ENCODE peak calls at places on chromosomes 4 and X, in four cellular contexts. C, N, E and O are unnamed samples.

GRCh38 chrX:70129811-70130210 is 3.4 kb upstream of the IGBP1 start:
- DNase-seq in N (peak; percentile 5), E (no peak), C (no peak), O (no peak)

GRCh38 chr4:170008376-170008775 is 17.8 kb downstream of the MFAP3L start:
- DNase-seq in N (no peak), E (no peak), C (peak; percentile 6), O (no peak)

GRCh38 chr4:19381068-19381467 is 870.6 kb upstream of the SLIT2 start:
- DNase-seq in C (no peak), E (no peak), N (no peak), O (no peak)

GRCh38 chr4:79863333-79863732 is 209.7 kb downstream of the ANTXR2 start:
- DNase-seq in C (no peak), E (no peak), N (no peak), O (no peak)

GRCh38 chr4:38150021-38150671 is 189.9 kb downstream of the PTTG2 start:
- DNase-seq in E (no peak), C (no peak), N (no peak), O (no peak)

GRCh38 chr4:123667496-123667895 is 270.9 kb downstream of the SPRY1 start:
- DNase-seq in C (no peak), N (no peak), E (no peak), O (no peak)

GRCh38 chrX:14095702-14096101 is 66.0 kb upstream of the GEMIN8 start:
- DNase-seq in E (peak; percentile 28), C (no peak), N (peak; percentile 47), O (peak; percentile 48)

GRCh38 chr4:95360911-95361695 is 187.7 kb downstream of the UNC5C start:
- DNase-seq in N (no peak), C (no peak), E (no peak), O (no peak)

GRCh38 chrX:12973561-12974216 is 1.2 kb upstream of the TMSB4X start:
- DNase-seq in N (no peak), C (no peak), E (no peak), O (no peak)

DNA sequence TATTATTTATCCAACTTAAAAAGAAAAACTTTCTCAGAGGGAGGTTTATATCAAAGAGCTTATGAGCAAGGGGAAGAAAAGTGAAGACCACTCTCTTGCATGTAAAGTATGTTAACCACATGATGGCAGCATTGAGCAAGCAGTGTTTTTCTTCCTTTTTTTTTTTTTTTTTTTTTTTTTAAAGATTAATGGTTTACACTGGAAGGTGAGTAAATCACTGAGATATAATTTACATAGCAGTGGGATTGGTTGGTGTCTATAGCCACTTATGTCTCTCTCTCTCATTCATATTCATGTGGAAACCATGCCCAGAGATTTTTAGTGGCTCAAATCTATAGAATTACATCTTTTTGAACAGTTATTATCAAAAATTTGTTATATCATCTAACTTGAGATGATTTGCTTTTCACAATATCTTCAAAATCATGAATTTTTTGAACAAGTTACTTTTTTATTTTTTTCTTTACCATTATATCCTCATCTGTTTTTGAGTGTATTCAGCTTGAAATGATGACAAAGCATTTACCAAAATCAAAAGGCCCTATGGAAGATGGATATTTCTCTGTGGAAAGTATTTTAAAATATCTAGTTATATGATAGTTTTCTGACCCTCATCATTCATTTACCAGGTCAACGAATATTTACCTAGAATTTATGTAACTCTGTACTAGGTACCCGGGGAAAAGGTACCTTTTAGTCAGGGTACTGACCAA is 31.6 kb downstream of the MTHFD2L start:
- DNase-seq in N (peak; percentile 64), E (peak; percentile 33), C (peak; percentile 32), O (no peak)
- TF ChIP-seq RNF2 in N (no peak), E (no peak), C (no peak), O (no peak)

DNA sequence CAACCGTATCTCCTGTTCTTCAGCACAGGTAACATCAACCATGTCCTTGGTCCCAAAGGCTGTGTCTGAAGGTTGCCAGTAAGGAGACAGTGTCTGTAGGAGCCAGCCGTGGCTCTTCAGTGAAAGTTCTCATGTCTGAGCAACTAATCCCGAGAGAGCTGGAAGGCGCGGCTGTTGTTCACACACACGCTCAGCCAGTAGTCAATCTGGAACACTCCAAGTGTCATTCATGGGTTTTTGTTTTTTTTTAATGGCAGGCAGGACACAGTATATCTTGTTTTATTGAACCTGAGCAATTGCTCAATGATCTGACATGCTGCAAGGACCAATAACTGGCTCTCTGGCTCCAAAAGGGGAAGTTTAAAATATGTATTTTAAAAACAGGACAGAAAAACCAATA is 48.4 kb upstream of the MAP3K15 start:
- DNase-seq in N (no peak), C (no peak), E (no peak), O (no peak)
- TF ChIP-seq RNF2 in N (no peak), C (no peak), E (no peak), O (no peak)

GRCh38 chr4:3746701-3747581 is 19.2 kb upstream of the ADRA2C start:
- DNase-seq in C (no peak), N (no peak), E (no peak), O (no peak)
- TF ChIP-seq RNF2 in C (no peak), N (no peak), E (no peak), O (no peak)

DNA sequence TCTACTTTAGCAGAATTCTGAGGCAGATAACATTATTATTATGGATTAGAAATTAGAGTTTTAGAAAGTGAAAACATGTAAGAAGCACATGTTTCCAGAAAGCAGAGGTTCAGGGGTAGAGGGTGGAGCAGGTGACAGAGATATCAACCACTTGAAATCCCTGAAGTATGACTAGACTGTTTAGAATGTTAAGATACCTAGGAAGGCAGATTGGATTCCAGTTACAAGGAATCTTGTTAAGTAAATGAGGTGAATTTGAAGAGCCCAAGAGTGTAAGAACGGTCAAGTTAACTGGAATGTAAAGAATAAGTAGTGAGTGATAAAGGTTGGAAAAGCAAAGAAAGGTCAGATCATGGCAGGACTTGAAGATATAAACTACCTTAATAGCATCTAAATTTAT is 37.6 kb downstream of the ARSJ start:
- DNase-seq in C (no peak), N (no peak), E (no peak), O (no peak)
- TF ChIP-seq RNF2 in C (no peak), N (no peak), E (no peak), O (no peak)

GRCh38 chr4:3786196-3786869 is 20.1 kb downstream of the ADRA2C start:
- DNase-seq in E (no peak), C (peak; percentile 33), N (peak; percentile 59), O (no peak)
- TF ChIP-seq RNF2 in E (no peak), C (no peak), N (no peak), O (no peak)

DNA sequence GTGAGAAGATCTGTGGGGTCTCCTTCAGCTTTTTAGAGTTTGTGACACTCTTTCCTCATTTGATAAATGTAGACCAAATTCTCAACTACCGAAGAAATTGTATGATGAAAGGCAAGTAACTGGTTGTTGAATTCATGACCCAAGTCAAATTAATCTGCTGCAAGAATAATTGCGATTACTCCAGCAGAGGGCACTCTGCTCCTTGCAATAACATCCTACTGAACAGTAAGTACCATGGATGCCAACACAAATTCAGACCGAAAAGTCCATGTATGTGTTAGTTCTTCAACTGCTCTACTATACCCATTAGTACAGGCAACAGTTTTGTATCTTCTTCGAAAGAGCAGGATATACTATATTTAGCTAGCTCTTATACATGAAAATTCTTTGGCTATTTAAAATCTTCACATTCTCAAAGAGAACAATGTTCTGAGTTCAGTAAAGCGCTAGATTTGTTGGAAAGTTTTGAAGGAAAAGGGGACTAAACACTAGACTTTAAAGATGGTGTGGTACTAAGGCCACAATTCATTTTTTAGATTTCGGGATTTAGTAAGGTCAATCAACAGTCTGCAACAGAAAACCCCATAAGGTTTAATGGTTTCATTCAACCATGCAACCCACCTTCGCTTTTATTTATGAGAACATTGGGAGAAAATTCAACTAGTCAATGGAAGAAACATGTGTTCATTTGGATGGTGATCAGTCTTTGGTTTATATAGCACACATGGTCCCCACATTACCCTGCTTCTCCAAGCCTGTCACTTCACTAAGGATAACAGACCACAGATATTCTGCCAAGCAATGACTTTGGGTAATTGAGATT is 105.4 kb upstream of the TBC1D9 start:
- DNase-seq in C (peak; percentile 34), E (peak; percentile 38), N (peak; percentile 60), O (peak; percentile 36)
- TF ChIP-seq RNF2 in C (no peak), E (no peak), N (no peak), O (no peak)

GRCh38 chr4:57430706-57431105 is 320.5 kb upstream of the IGFBP7 start:
- DNase-seq in C (no peak), E (no peak), N (peak; percentile 60), O (no peak)
- TF ChIP-seq RNF2 in C (no peak), E (no peak), N (no peak), O (no peak)

GRCh38 chrX:118498755-118499154 is 3.1 kb downstream of the DOCK11 start:
- DNase-seq in N (no peak), C (no peak), E (no peak), O (no peak)

GRCh38 chrX:118497180-118497814 is 1.7 kb downstream of the DOCK11 start:
- DNase-seq in C (no peak), N (peak; percentile 20), E (no peak), O (no peak)

GRCh38 chrX:118498351-118498750 is 2.7 kb downstream of the DOCK11 start:
- DNase-seq in C (no peak), N (no peak), E (no peak), O (no peak)

GRCh38 chrX:118496763-118497079 is 1.1 kb downstream of the DOCK11 start:
- DNase-seq in N (no peak), C (no peak), E (no peak), O (no peak)

DNA sequence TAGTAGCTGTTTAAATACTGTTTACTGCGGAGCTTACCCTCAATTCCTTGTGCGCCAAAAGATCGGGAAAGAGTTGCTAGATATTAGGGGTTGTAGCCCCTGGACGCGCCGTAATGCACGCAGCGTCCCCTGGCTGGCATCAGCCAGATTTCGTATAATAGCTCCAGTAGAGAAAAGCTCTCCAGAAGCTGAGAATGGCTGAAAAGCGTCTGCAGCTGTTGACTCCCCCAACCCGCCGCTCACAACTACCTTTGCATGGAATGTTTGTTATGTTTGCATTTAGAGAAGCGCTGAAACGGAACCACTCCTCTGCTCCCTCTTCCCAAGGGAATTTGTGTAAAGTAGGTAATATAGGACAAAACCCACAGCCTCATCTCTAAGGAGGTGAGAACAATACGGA is 3.7 kb downstream of the DOCK11 start:
- DNase-seq in C (no peak), E (no peak), N (no peak), O (peak; percentile 47)
- TF ChIP-seq RNF2 in C (no peak), E (no peak), N (no peak), O (no peak)

DNA sequence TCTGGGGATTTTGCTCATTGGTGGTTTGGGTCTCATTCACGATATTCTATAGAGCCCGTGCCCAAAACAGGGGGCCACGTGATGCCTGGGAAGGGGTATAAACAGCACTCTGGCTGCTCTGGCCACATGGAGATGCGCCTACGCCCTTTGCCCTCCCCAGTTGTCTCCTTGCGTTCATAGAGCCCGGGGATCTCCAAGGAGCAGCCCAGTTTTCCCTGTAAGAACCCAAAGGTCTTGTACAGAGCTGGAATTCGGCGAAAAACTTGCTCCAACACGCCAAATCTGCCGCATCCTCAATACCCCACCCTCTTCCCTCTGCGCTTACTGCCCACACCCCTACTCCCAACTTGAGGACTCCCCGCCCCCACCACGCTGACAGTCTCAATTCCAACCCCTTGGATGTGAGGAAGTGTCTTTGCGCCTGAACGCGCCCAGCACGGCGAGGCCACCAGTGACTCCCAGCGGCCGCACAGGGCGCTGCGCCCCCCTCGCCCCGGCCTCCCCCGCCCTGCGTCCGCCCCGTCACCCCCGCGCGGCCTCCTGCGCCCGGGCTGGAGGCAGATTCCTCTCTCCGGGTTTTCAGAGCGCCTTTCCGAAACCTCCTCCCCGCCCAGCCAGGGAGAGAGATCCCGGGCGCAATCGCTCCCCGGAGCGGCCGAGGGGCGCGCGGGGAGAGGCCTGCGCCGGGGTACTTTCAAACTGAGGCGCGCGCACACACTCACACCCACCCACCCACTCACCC is at the start of gene NHS:
- DNase-seq in C (peak; percentile 68), E (peak; percentile 31), N (no peak), O (peak; percentile 43)
- TF ChIP-seq RNF2 in C (no peak), E (no peak), N (no peak), O (no peak)